ENCODE peak calls at places on chromosomes 12 and 14, in four cellular contexts. W, Z, H and U are unnamed samples.

GRCh38 chr14:20720741-20721140 is 24.9 kb upstream of the EDDM3A start:
- DNase-seq in W (no peak), Z (no peak), H (no peak), U (no peak)

GRCh38 chr14:69716483-69717187 is 50.3 kb upstream of the SRSF5 start:
- DNase-seq in W (peak; percentile 38), Z (peak; percentile 72), H (peak; percentile 55), U (peak; percentile 90)

GRCh38 chr14:24298892-24299254 is 707 bp downstream of the DHRS1 start:
- DNase-seq in W (no peak), Z (peak; percentile 57), H (peak; percentile 80), U (peak; percentile 94)

GRCh38 chr12:121181181-121181580 is 28.7 kb upstream of the P2RX4 start:
- DNase-seq in W (no peak), Z (no peak), H (no peak), U (peak; percentile 26)

GRCh38 chr12:111426341-111427185 is 20.8 kb downstream of the SH2B3 start:
- DNase-seq in W (no peak), Z (no peak), H (no peak), U (peak; percentile 54)

GRCh38 chr12:58681730-58682129 is 238.6 kb downstream of the LRIG3 start:
- DNase-seq in W (no peak), Z (no peak), H (no peak), U (no peak)

GRCh38 chr12:11228268-11228879 is 41.1 kb downstream of the PRB3 start:
- DNase-seq in W (no peak), Z (no peak), H (no peak), U (peak; percentile 65)

GRCh38 chr14:27315477-27315876 is 717.6 kb upstream of the NOVA1 start:
- DNase-seq in W (no peak), Z (no peak), H (no peak), U (no peak)

GRCh38 chr12:8890313-8891084 is 23.8 kb upstream of the PHC1 start:
- DNase-seq in W (peak; percentile 52), Z (peak; percentile 25), H (peak; percentile 47), U (peak; percentile 60)

GRCh38 chr14:75273272-75274044 is 5.2 kb upstream of the FOS start:
- DNase-seq in W (no peak), Z (peak; percentile 74), H (peak; percentile 70), U (peak; percentile 87)

GRCh38 chr12:5168148-5168547 is 124.5 kb downstream of the KCNA5 start:
- DNase-seq in W (no peak), Z (no peak), H (no peak), U (no peak)

GRCh38 chr12:50932787-50933280 is 19.5 kb upstream of the HIGD1C start:
- DNase-seq in W (no peak), Z (no peak), H (no peak), U (no peak)

GRCh38 chr12:2988494-2988893 is 29.3 kb downstream of the TEAD4 start:
- DNase-seq in W (no peak), Z (no peak), H (no peak), U (no peak)

GRCh38 chr14:95434161-95434560 is 82.3 kb downstream of the SYNE3 start:
- DNase-seq in W (no peak), Z (no peak), H (no peak), U (no peak)

GRCh38 chr12:122467983-122468382 is 32.7 kb downstream of the ZCCHC8 start:
- DNase-seq in W (no peak), Z (no peak), H (no peak), U (no peak)

GRCh38 chr12:49129332-49130150 is 1.7 kb downstream of the TUBA1B start:
- DNase-seq in W (no peak), Z (no peak), H (no peak), U (peak; percentile 35)

GRCh38 chr12:571795-572531 is 91.3 kb downstream of the NINJ2 start:
- DNase-seq in W (no peak), Z (peak; percentile 72), H (peak; percentile 86), U (peak; percentile 41)

GRCh38 chr14:93880025-93880820 is 46.9 kb upstream of the FAM181A start:
- DNase-seq in W (no peak), Z (no peak), H (no peak), U (peak; percentile 30)

GRCh38 chr12:38158428-38159091 is 158.0 kb upstream of the ALG10B start:
- DNase-seq in W (no peak), Z (no peak), H (no peak), U (no peak)

GRCh38 chr12:3431685-3432084 is 59.3 kb upstream of the PRMT8 start:
- DNase-seq in W (no peak), Z (no peak), H (no peak), U (no peak)

GRCh38 chr12:118307069-118307954 is 65.4 kb downstream of the TAOK3 start:
- DNase-seq in W (peak; percentile 1), Z (peak; percentile 78), H (no peak), U (peak; percentile 95)

GRCh38 chr12:51028126-51028810 is 2.1 kb upstream of the SLC11A2 start:
- DNase-seq in W (no peak), Z (peak; percentile 30), H (no peak), U (peak; percentile 77)